ENCODE peak calls at places on chromosome 18, in eight cellular contexts. One of them, this sample, is unnamed.

GRCh38 chr18:75884728-75885127 is 457.2 kb upstream of the SMIM21 start:
- DNase-seq in sciatic nerve: no peak
- DNase-seq in nucleus accumbens: no peak
- DNase-seq in A549: no peak
- DNase-seq in smooth muscle cell of the brain vasculature: no peak
- DNase-seq in left colon: no peak
- DNase-seq in thyroid gland: no peak
- DNase-seq in GM19239: no peak
- DNase-seq in this sample: no peak

GRCh38 chr18:48776161-48776555 is 174.6 kb downstream of the SMAD7 start:
- DNase-seq in sciatic nerve: no peak
- DNase-seq in nucleus accumbens: no peak
- DNase-seq in A549: no peak
- DNase-seq in smooth muscle cell of the brain vasculature: no peak
- DNase-seq in left colon: no peak
- DNase-seq in thyroid gland: no peak
- DNase-seq in GM19239: no peak
- DNase-seq in this sample: no peak

GRCh38 chr18:58911241-58911640 is 46.6 kb downstream of the ZNF532 start:
- DNase-seq in sciatic nerve: no peak
- DNase-seq in nucleus accumbens: no peak
- DNase-seq in A549: no peak
- DNase-seq in smooth muscle cell of the brain vasculature: no peak
- DNase-seq in left colon: no peak
- DNase-seq in thyroid gland: no peak
- DNase-seq in GM19239: no peak
- DNase-seq in this sample: no peak

GRCh38 chr18:623760-624620 is 27.2 kb downstream of the CLUL1 start:
- DNase-seq in sciatic nerve: peak
- DNase-seq in nucleus accumbens: peak
- DNase-seq in A549: peak
- DNase-seq in smooth muscle cell of the brain vasculature: peak
- DNase-seq in left colon: peak
- DNase-seq in thyroid gland: peak
- DNase-seq in GM19239: peak
- DNase-seq in this sample: peak

GRCh38 chr18:79403723-79404566 is 8.2 kb downstream of the NFATC1 start:
- DNase-seq in sciatic nerve: no peak
- DNase-seq in nucleus accumbens: no peak
- DNase-seq in A549: no peak
- DNase-seq in smooth muscle cell of the brain vasculature: no peak
- DNase-seq in left colon: no peak
- DNase-seq in thyroid gland: no peak
- DNase-seq in GM19239: no peak
- DNase-seq in this sample: no peak

GRCh38 chr18:22559414-22560282 is 141.9 kb upstream of the CTAGE1 start:
- DNase-seq in sciatic nerve: peak
- DNase-seq in nucleus accumbens: no peak
- DNase-seq in A549: peak
- DNase-seq in smooth muscle cell of the brain vasculature: no peak
- DNase-seq in left colon: peak
- DNase-seq in thyroid gland: peak
- DNase-seq in GM19239: no peak
- DNase-seq in this sample: no peak

GRCh38 chr18:79397288-79397829 is 1.6 kb downstream of the NFATC1 start:
- DNase-seq in sciatic nerve: peak
- DNase-seq in nucleus accumbens: no peak
- DNase-seq in A549: no peak
- DNase-seq in smooth muscle cell of the brain vasculature: no peak
- DNase-seq in left colon: no peak
- DNase-seq in thyroid gland: no peak
- DNase-seq in GM19239: no peak
- DNase-seq in this sample: no peak

GRCh38 chr18:48752928-48753327 is 197.8 kb downstream of the SMAD7 start:
- DNase-seq in sciatic nerve: no peak
- DNase-seq in nucleus accumbens: no peak
- DNase-seq in A549: no peak
- DNase-seq in smooth muscle cell of the brain vasculature: no peak
- DNase-seq in left colon: no peak
- DNase-seq in thyroid gland: no peak
- DNase-seq in GM19239: no peak
- DNase-seq in this sample: no peak

GRCh38 chr18:52569492-52569891 is 229.5 kb downstream of the DCC start:
- DNase-seq in sciatic nerve: no peak
- DNase-seq in nucleus accumbens: no peak
- DNase-seq in A549: peak
- DNase-seq in smooth muscle cell of the brain vasculature: no peak
- DNase-seq in left colon: no peak
- DNase-seq in thyroid gland: no peak
- DNase-seq in GM19239: no peak
- DNase-seq in this sample: no peak

GRCh38 chr18:74378179-74378682 is 62.6 kb downstream of the C18orf63 start:
- DNase-seq in sciatic nerve: no peak
- DNase-seq in nucleus accumbens: no peak
- DNase-seq in A549: no peak
- DNase-seq in smooth muscle cell of the brain vasculature: no peak
- DNase-seq in left colon: no peak
- DNase-seq in thyroid gland: peak
- DNase-seq in GM19239: no peak
- DNase-seq in this sample: no peak

GRCh38 chr18:45793295-45793965 is 32.0 kb upstream of the SIGLEC15 start:
- DNase-seq in sciatic nerve: no peak
- DNase-seq in nucleus accumbens: no peak
- DNase-seq in A549: peak
- DNase-seq in smooth muscle cell of the brain vasculature: no peak
- DNase-seq in left colon: no peak
- DNase-seq in thyroid gland: no peak
- DNase-seq in GM19239: no peak
- DNase-seq in this sample: no peak

GRCh38 chr18:23893653-23894052 is 120.9 kb upstream of the TTC39C start:
- DNase-seq in sciatic nerve: no peak
- DNase-seq in nucleus accumbens: no peak
- DNase-seq in A549: no peak
- DNase-seq in smooth muscle cell of the brain vasculature: no peak
- DNase-seq in left colon: no peak
- DNase-seq in thyroid gland: no peak
- DNase-seq in GM19239: no peak
- DNase-seq in this sample: no peak